ENCODE peak calls at places on chromosomes 7 and 10, in seven cellular contexts. One of them, this sample, is unnamed.
A peak's percentile ranks its signal among the peaks of the same experiment; 100 is the strongest.

GRCh38 chr10:49000437-49001398 is 61.1 kb upstream of the LRRC18 start:
- DNase-seq in pancreas: no peak
- DNase-seq in heart right ventricle: no peak
- DNase-seq in neural progenitor cell: no peak
- DNase-seq in heart left ventricle: no peak
- DNase-seq in AG10803: no peak
- DNase-seq in progenitor cell of endocrine pancreas: no peak
- DNase-seq in this sample: no peak

GRCh38 chr7:50504646-50505546 is 54.7 kb upstream of the FIGNL1 start:
- DNase-seq in heart left ventricle: no peak
- DNase-seq in AG10803: peak; percentile 45
- DNase-seq in neural progenitor cell: no peak
- DNase-seq in progenitor cell of endocrine pancreas: no peak
- DNase-seq in pancreas: no peak
- DNase-seq in heart right ventricle: no peak
- DNase-seq in this sample: no peak

GRCh38 chr10:117541405-117541908 is 1.1 kb upstream of the EMX2 start:
- DNase-seq in progenitor cell of endocrine pancreas: no peak
- DNase-seq in heart right ventricle: no peak
- DNase-seq in heart left ventricle: no peak
- DNase-seq in AG10803: peak; percentile 92
- DNase-seq in pancreas: no peak
- DNase-seq in neural progenitor cell: peak; percentile 90
- DNase-seq in this sample: peak; percentile 84

GRCh38 chr10:105189464-105189800 is 548.3 kb downstream of the SORCS3 start:
- DNase-seq in heart right ventricle: no peak
- DNase-seq in neural progenitor cell: no peak
- DNase-seq in progenitor cell of endocrine pancreas: no peak
- DNase-seq in AG10803: peak; percentile 70
- DNase-seq in pancreas: no peak
- DNase-seq in heart left ventricle: no peak
- DNase-seq in this sample: no peak

GRCh38 chr10:86592413-86592812 is 61.9 kb upstream of the OPN4 start:
- DNase-seq in pancreas: no peak
- DNase-seq in heart left ventricle: no peak
- DNase-seq in heart right ventricle: no peak
- DNase-seq in AG10803: no peak
- DNase-seq in neural progenitor cell: peak; percentile 32
- DNase-seq in progenitor cell of endocrine pancreas: no peak
- DNase-seq in this sample: no peak

GRCh38 chr10:122298598-122299301 is 27.7 kb downstream of the BTBD16 start:
- DNase-seq in heart right ventricle: peak; percentile 72
- DNase-seq in heart left ventricle: peak; percentile 65
- DNase-seq in progenitor cell of endocrine pancreas: peak; percentile 58
- DNase-seq in AG10803: peak; percentile 74
- DNase-seq in neural progenitor cell: peak; percentile 78
- DNase-seq in pancreas: peak; percentile 81
- DNase-seq in this sample: no peak

GRCh38 chr10:78619244-78619851 is 449.4 kb upstream of the ZMIZ1 start:
- DNase-seq in AG10803: no peak
- DNase-seq in neural progenitor cell: no peak
- DNase-seq in pancreas: no peak
- DNase-seq in progenitor cell of endocrine pancreas: no peak
- DNase-seq in heart left ventricle: no peak
- DNase-seq in heart right ventricle: no peak
- DNase-seq in this sample: no peak

GRCh38 chr10:98212204-98212603 is 55.8 kb downstream of the LOXL4 start:
- DNase-seq in neural progenitor cell: no peak
- DNase-seq in heart right ventricle: no peak
- DNase-seq in heart left ventricle: no peak
- DNase-seq in AG10803: no peak
- DNase-seq in progenitor cell of endocrine pancreas: no peak
- DNase-seq in pancreas: peak; percentile 24
- DNase-seq in this sample: no peak

GRCh38 chr7:115637123-115637522 is 393.4 kb downstream of the TFEC start:
- DNase-seq in pancreas: no peak
- DNase-seq in AG10803: no peak
- DNase-seq in progenitor cell of endocrine pancreas: no peak
- DNase-seq in neural progenitor cell: peak; percentile 2
- DNase-seq in heart left ventricle: no peak
- DNase-seq in heart right ventricle: no peak
- DNase-seq in this sample: no peak

GRCh38 chr7:1325646-1326510 is 93.2 kb downstream of the UNCX start:
- DNase-seq in AG10803: no peak
- DNase-seq in neural progenitor cell: no peak
- DNase-seq in heart left ventricle: no peak
- DNase-seq in progenitor cell of endocrine pancreas: no peak
- DNase-seq in pancreas: no peak
- DNase-seq in heart right ventricle: no peak
- DNase-seq in this sample: no peak

GRCh38 chr7:35630024-35630423 is 64.9 kb downstream of the HERPUD2 start:
- DNase-seq in pancreas: no peak
- DNase-seq in progenitor cell of endocrine pancreas: no peak
- DNase-seq in neural progenitor cell: no peak
- DNase-seq in AG10803: no peak
- DNase-seq in heart left ventricle: no peak
- DNase-seq in heart right ventricle: no peak
- DNase-seq in this sample: no peak

GRCh38 chr7:155795401-155795800 is 16.9 kb downstream of the SHH start:
- DNase-seq in pancreas: no peak
- DNase-seq in neural progenitor cell: no peak
- DNase-seq in progenitor cell of endocrine pancreas: no peak
- DNase-seq in AG10803: no peak
- DNase-seq in heart left ventricle: no peak
- DNase-seq in heart right ventricle: no peak
- DNase-seq in this sample: no peak

GRCh38 chr7:158310924-158311713 is 276.5 kb downstream of the PTPRN2 start:
- DNase-seq in heart right ventricle: no peak
- DNase-seq in progenitor cell of endocrine pancreas: no peak
- DNase-seq in heart left ventricle: no peak
- DNase-seq in neural progenitor cell: no peak
- DNase-seq in pancreas: no peak
- DNase-seq in AG10803: no peak
- DNase-seq in this sample: no peak

GRCh38 chr7:2760098-2760889 is 72.3 kb downstream of the AMZ1 start:
- DNase-seq in AG10803: peak; percentile 58
- DNase-seq in neural progenitor cell: peak; percentile 74
- DNase-seq in progenitor cell of endocrine pancreas: no peak
- DNase-seq in heart right ventricle: peak; percentile 52
- DNase-seq in pancreas: no peak
- DNase-seq in heart left ventricle: peak; percentile 73
- DNase-seq in this sample: no peak

GRCh38 chr10:127277063-127277462 is 80.7 kb upstream of the INSYN2A start:
- DNase-seq in AG10803: no peak
- DNase-seq in progenitor cell of endocrine pancreas: no peak
- DNase-seq in neural progenitor cell: no peak
- DNase-seq in heart right ventricle: no peak
- DNase-seq in pancreas: no peak
- DNase-seq in heart left ventricle: no peak
- DNase-seq in this sample: no peak

GRCh38 chr10:127279334-127279774 is 83.0 kb upstream of the INSYN2A start:
- DNase-seq in heart right ventricle: no peak
- DNase-seq in pancreas: no peak
- DNase-seq in progenitor cell of endocrine pancreas: no peak
- DNase-seq in neural progenitor cell: no peak
- DNase-seq in heart left ventricle: no peak
- DNase-seq in AG10803: no peak
- DNase-seq in this sample: no peak

GRCh38 chr10:127275793-127276415 is 79.5 kb upstream of the INSYN2A start:
- DNase-seq in pancreas: no peak
- DNase-seq in neural progenitor cell: no peak
- DNase-seq in progenitor cell of endocrine pancreas: no peak
- DNase-seq in AG10803: no peak
- DNase-seq in heart right ventricle: no peak
- DNase-seq in heart left ventricle: no peak
- DNase-seq in this sample: no peak

GRCh38 chr10:127278001-127278400 is 81.6 kb upstream of the INSYN2A start:
- DNase-seq in pancreas: no peak
- DNase-seq in progenitor cell of endocrine pancreas: no peak
- DNase-seq in neural progenitor cell: no peak
- DNase-seq in heart right ventricle: no peak
- DNase-seq in AG10803: peak; percentile 2
- DNase-seq in heart left ventricle: no peak
- DNase-seq in this sample: no peak

GRCh38 chr10:127280446-127280845 is 84.1 kb upstream of the INSYN2A start:
- DNase-seq in neural progenitor cell: no peak
- DNase-seq in heart right ventricle: no peak
- DNase-seq in pancreas: no peak
- DNase-seq in AG10803: no peak
- DNase-seq in progenitor cell of endocrine pancreas: no peak
- DNase-seq in heart left ventricle: no peak
- DNase-seq in this sample: no peak
- TF ChIP-seq CTCF in neural progenitor cell: no peak
- TF ChIP-seq CTCF in heart right ventricle: no peak
- TF ChIP-seq CTCF in pancreas: no peak
- TF ChIP-seq CTCF in AG10803: no peak
- TF ChIP-seq CTCF in progenitor cell of endocrine pancreas: no peak
- TF ChIP-seq CTCF in heart left ventricle: no peak
- TF ChIP-seq CTCF in this sample: no peak

DNA sequence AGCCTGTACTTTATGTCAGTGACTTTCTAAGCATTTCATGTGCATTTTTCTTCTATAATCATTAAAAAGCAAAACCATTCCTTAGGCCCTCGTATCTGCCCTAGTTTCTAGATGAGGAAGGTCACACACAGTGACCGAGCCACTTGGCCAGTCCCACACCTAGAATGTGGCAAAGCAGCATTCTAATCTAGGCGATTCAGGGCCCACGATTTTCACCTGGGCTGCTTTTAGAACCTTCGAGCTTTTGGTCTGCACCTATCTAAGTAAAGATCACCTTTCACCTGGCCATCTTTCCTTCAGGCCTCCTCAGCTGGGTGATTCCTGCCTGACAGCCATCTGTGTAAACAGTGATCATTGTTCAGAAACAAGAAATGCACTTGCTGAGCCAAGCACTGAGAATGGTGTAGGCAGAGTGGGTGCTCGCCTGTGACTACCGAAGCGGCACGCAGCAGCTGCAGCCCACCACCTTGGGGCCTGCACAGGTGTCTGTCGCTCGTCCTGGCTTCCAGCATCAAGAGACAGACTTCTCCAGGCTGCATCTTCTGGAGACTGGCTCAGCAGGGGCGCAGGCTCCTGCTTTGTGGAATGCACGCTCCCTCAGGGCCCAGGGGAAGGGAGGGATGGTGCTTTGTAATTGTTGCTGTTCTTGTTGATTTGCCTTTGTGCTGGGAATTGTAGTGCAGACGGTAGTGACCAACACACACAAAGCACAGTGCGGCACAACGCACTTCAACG is 149.0 kb upstream of the INSYN2A start:
- DNase-seq in heart left ventricle: no peak
- DNase-seq in pancreas: no peak
- DNase-seq in neural progenitor cell: peak; percentile 47
- DNase-seq in heart right ventricle: no peak
- DNase-seq in AG10803: no peak
- DNase-seq in progenitor cell of endocrine pancreas: no peak
- DNase-seq in this sample: no peak
- TF ChIP-seq CTCF in heart left ventricle: no peak
- TF ChIP-seq CTCF in pancreas: no peak
- TF ChIP-seq CTCF in neural progenitor cell: no peak
- TF ChIP-seq CTCF in heart right ventricle: no peak
- TF ChIP-seq CTCF in AG10803: no peak
- TF ChIP-seq CTCF in progenitor cell of endocrine pancreas: no peak
- TF ChIP-seq CTCF in this sample: no peak

GRCh38 chr7:106367018-106367420 is 82.2 kb upstream of the NAMPT start:
- DNase-seq in pancreas: no peak
- DNase-seq in heart right ventricle: no peak
- DNase-seq in neural progenitor cell: peak; percentile 39
- DNase-seq in progenitor cell of endocrine pancreas: no peak
- DNase-seq in heart left ventricle: no peak
- DNase-seq in AG10803: peak; percentile 28
- DNase-seq in this sample: no peak
- TF ChIP-seq CTCF in pancreas: no peak
- TF ChIP-seq CTCF in heart right ventricle: peak; percentile 14
- TF ChIP-seq CTCF in neural progenitor cell: peak; percentile 37
- TF ChIP-seq CTCF in progenitor cell of endocrine pancreas: no peak
- TF ChIP-seq CTCF in heart left ventricle: peak; percentile 25
- TF ChIP-seq CTCF in AG10803: peak; percentile 53
- TF ChIP-seq CTCF in this sample: peak; percentile 24

GRCh38 chr7:106294334-106294733 is 9.6 kb upstream of the NAMPT start:
- DNase-seq in heart right ventricle: no peak
- DNase-seq in AG10803: no peak
- DNase-seq in pancreas: no peak
- DNase-seq in neural progenitor cell: no peak
- DNase-seq in heart left ventricle: no peak
- DNase-seq in progenitor cell of endocrine pancreas: no peak
- DNase-seq in this sample: no peak
- TF ChIP-seq CTCF in heart right ventricle: no peak
- TF ChIP-seq CTCF in AG10803: peak; percentile 20
- TF ChIP-seq CTCF in pancreas: no peak
- TF ChIP-seq CTCF in neural progenitor cell: no peak
- TF ChIP-seq CTCF in heart left ventricle: no peak
- TF ChIP-seq CTCF in progenitor cell of endocrine pancreas: no peak
- TF ChIP-seq CTCF in this sample: peak; percentile 51

DNA sequence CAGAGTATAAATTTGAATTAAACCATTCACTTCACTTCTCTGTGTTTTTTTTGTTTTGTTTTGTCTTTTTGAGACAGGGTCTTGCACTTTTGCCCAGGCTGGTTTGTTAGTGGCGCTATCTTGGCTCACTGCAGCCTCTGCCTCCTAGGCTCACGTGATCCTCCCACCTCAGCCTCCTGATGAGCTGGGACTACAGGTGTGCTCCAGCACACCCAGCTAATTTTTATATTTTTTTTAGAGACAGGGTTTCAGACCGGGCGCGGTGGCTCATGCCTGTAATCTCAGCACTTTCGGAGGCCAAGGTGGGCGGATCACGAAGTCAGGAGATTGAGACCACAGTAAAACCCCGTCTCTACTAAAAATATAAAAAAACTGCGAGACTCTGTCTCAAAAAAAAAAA is 36.9 kb upstream of the STOX1 start:
- DNase-seq in heart right ventricle: no peak
- DNase-seq in AG10803: no peak
- DNase-seq in progenitor cell of endocrine pancreas: no peak
- DNase-seq in heart left ventricle: no peak
- DNase-seq in neural progenitor cell: no peak
- DNase-seq in pancreas: no peak
- DNase-seq in this sample: no peak
- TF ChIP-seq CTCF in heart right ventricle: no peak
- TF ChIP-seq CTCF in AG10803: no peak
- TF ChIP-seq CTCF in progenitor cell of endocrine pancreas: no peak
- TF ChIP-seq CTCF in heart left ventricle: no peak
- TF ChIP-seq CTCF in neural progenitor cell: no peak
- TF ChIP-seq CTCF in pancreas: no peak
- TF ChIP-seq CTCF in this sample: no peak

DNA sequence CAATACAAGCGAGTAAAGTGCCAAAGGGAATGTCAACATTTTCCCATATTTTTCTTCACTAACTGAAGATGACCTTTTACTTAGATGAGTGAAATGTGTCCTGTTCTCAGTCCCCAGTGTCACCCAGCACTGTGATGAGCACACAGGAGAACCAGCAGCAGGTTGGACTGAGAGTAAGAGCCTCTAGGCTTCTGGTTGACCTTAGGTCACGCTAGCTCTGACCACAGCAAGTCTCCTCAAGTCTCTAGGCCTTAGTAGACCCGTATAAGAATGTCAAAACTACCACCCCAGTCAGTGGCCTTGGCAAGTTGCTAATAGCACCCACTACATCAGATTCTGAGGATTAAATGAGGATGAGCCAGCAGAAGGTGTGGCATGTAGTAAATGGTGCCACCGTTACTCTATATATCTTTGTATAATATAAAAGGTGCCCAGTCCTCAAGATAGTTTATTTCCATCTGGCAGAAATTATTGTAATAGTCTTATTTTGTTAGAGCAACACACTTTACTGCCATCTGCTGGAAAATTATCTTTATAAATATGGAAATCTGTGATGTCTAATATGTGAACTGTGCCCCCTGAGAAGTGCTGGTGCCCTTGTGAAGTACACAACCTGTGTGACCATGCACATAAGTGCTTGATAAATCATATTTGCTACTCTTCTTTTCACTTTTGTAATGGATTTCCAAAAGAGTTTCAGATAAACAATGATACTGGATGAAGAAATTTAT is 75.7 kb downstream of the SPAG6 start:
- DNase-seq in AG10803: peak; percentile 42
- DNase-seq in progenitor cell of endocrine pancreas: no peak
- DNase-seq in heart right ventricle: no peak
- DNase-seq in pancreas: no peak
- DNase-seq in neural progenitor cell: no peak
- DNase-seq in heart left ventricle: no peak
- DNase-seq in this sample: no peak
- TF ChIP-seq CTCF in AG10803: peak; percentile 36
- TF ChIP-seq CTCF in progenitor cell of endocrine pancreas: no peak
- TF ChIP-seq CTCF in heart right ventricle: peak; percentile 30
- TF ChIP-seq CTCF in pancreas: no peak
- TF ChIP-seq CTCF in neural progenitor cell: no peak
- TF ChIP-seq CTCF in heart left ventricle: peak; percentile 34
- TF ChIP-seq CTCF in this sample: no peak

This sample was measured in type B pancreatic cell.